ENCODE peak calls at places on chromosomes 7 and 10, in seven cellular contexts. T, Y, X, M, Q, O and E are unnamed samples.

GRCh38 chr7:37028909-37029440 is 304.7 kb upstream of the AOAH start:
- DNase-seq in Y (no peak), Q (no peak), M (no peak), O (no peak), T (no peak), X (no peak), E (no peak)

GRCh38 chr7:724298-724697 is 2.2 kb upstream of the DNAAF5 start:
- DNase-seq in T (no peak), Y (no peak), O (no peak), X (no peak), M (no peak), Q (no peak), E (no peak)

GRCh38 chr7:2905027-2905426 is 60.9 kb upstream of the GNA12 start:
- DNase-seq in X (no peak), O (no peak), T (no peak), M (no peak), Y (no peak), Q (no peak), E (no peak)

GRCh38 chr10:95430231-95430951 is 130.8 kb downstream of the SORBS1 start:
- DNase-seq in T (no peak), O (peak; percentile 86), X (no peak), Y (peak; percentile 65), Q (peak; percentile 62), M (peak; percentile 75), E (peak; percentile 44)

GRCh38 chr10:61642073-61642637 is 20.6 kb upstream of the CABCOCO1 start:
- DNase-seq in M (no peak), O (no peak), T (no peak), Y (no peak), X (no peak), Q (no peak), E (no peak)

GRCh38 chr7:69129524-69129923 is 468.8 kb upstream of the AUTS2 start:
- DNase-seq in X (no peak), M (no peak), Q (no peak), O (no peak), T (no peak), Y (no peak), E (no peak)

GRCh38 chr7:2924866-2925840 is 81.0 kb upstream of the GNA12 start:
- DNase-seq in Q (no peak), M (no peak), X (no peak), Y (no peak), T (no peak), O (peak; percentile 51), E (no peak)

GRCh38 chr10:123790132-123790885 is 101.3 kb downstream of the CPXM2 start:
- DNase-seq in O (no peak), X (no peak), Y (no peak), M (no peak), T (no peak), Q (no peak), E (no peak)

GRCh38 chr7:98760201-98760651 is 109.6 kb downstream of the TMEM130 start:
- DNase-seq in T (peak; percentile 86), Y (no peak), Q (no peak), M (no peak), X (no peak), O (no peak), E (peak; percentile 80)

GRCh38 chr7:915291-916218 is 38.9 kb downstream of the ADAP1 start:
- DNase-seq in M (no peak), Q (no peak), Y (no peak), X (no peak), O (peak; percentile 52), T (no peak), E (no peak)

GRCh38 chr10:117743517-117743916 is 201.0 kb downstream of the EMX2 start:
- DNase-seq in Q (no peak), M (no peak), O (no peak), X (no peak), Y (no peak), T (no peak), E (no peak)

GRCh38 chr7:149736478-149737360 is 36.7 kb downstream of the ZNF467 start:
- DNase-seq in Y (no peak), T (no peak), X (no peak), O (peak; percentile 55), M (no peak), Q (no peak), E (no peak)

GRCh38 chr7:41316410-41316809 is 386.5 kb downstream of the INHBA start:
- DNase-seq in X (no peak), Q (no peak), M (no peak), Y (no peak), O (no peak), T (no peak), E (peak; percentile 15)

GRCh38 chr10:68526634-68527132 is 640 bp downstream of the SLC25A16 start:
- DNase-seq in O (no peak), T (no peak), X (no peak), Q (no peak), M (peak; percentile 33), Y (no peak), E (no peak)

GRCh38 chr7:30795161-30795943 is 24.1 kb downstream of the MINDY4 start:
- DNase-seq in M (peak; percentile 69), Y (no peak), O (no peak), Q (no peak), T (no peak), X (no peak), E (no peak)

GRCh38 chr10:124917168-124917938 is 24.6 kb upstream of the ZRANB1 start:
- DNase-seq in M (peak; percentile 3), Q (peak; percentile 39), X (peak; percentile 66), O (peak; percentile 81), Y (peak; percentile 41), T (peak; percentile 80), E (peak; percentile 57)

GRCh38 chr10:42958142-42958868 is 118.6 kb upstream of the RET start:
- DNase-seq in T (peak; percentile 43), Q (no peak), M (peak; percentile 15), X (no peak), O (peak; percentile 20), Y (peak; percentile 26), E (no peak)

GRCh38 chr7:5226921-5227785 is 37.1 kb downstream of the WIPI2 start:
- DNase-seq in T (no peak), X (no peak), M (no peak), Q (no peak), O (no peak), Y (no peak), E (no peak)

GRCh38 chr7:46317256-46317655 is 396.2 kb upstream of the IGFBP3 start:
- DNase-seq in T (no peak), O (no peak), Y (no peak), M (no peak), Q (no peak), X (no peak), E (no peak)

GRCh38 chr7:150448789-150449147 is 1.7 kb upstream of the GIMAP8 start:
- DNase-seq in X (peak; percentile 63), T (no peak), Y (peak; percentile 82), Q (peak; percentile 54), M (peak; percentile 75), O (peak; percentile 80), E (no peak)

GRCh38 chr10:96765406-96766240 is 45.3 kb upstream of the PIK3AP1 start:
- DNase-seq in T (no peak), Q (peak; percentile 47), M (peak; percentile 66), X (no peak), Y (peak; percentile 77), O (peak; percentile 74), E (peak; percentile 55)

DNA sequence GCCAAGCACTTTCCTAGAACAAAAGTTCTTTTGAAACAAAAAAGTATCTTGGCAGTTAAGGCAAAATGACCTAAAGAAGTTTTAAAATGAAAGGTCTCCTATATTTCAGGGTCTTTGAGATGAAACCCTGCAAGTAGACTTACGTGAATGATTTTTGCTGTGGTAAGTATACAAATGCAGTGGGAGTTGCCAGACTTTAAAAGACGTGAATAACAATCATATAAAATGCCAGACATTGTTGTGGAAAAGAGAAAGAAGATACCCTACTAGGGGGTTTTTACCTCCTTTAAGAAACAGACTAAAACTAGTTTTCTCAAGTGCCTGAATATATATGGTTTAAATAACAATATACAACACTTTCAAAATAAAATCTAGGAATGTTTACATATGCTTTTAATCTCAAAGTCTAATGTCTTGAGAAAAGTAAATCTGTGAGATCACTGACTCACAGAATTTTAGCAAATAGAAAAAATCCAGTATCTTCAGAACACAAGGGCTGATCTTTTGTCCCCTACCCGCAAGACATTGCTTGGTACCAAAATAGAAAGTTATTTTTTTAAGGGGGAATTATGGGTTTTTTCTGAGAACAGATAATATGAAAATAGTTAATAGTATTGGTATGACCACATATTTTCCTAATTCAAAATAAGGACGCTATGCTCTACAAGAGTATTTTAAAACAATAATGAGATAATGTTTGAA is 29.5 kb downstream of the LRRC17 start:
- DNase-seq in O (no peak), M (no peak), Y (no peak), Q (no peak), X (no peak), T (no peak), E (no peak)
- H3K27ac ChIP-seq in O (no peak overlapping the region), M (no peak overlapping the region), Y (peak overlapping the region; percentile 26), Q (no peak overlapping the region), X (peak overlapping the region; percentile 50), T (peak overlapping the region; percentile 3), E (no peak overlapping the region)

GRCh38 chr10:99329891-99330674 is 927 bp downstream of the CNNM1 start:
- DNase-seq in T (no peak), Q (peak; percentile 17), O (peak; percentile 69), X (no peak), Y (peak; percentile 48), M (peak; percentile 16), E (no peak)

GRCh38 chr10:99331207-99331803 is 2.1 kb downstream of the CNNM1 start:
- DNase-seq in Y (no peak), Q (no peak), M (peak; percentile 54), O (no peak), X (no peak), T (no peak), E (no peak)

GRCh38 chr10:99330675-99330924 is 1.4 kb downstream of the CNNM1 start:
- DNase-seq in Q (no peak), T (no peak), O (no peak), M (no peak), X (no peak), Y (no peak), E (no peak)

GRCh38 chr10:99329238-99329890 is at the start of gene CNNM1:
- DNase-seq in O (peak; percentile 74), M (peak; percentile 45), Y (no peak), T (no peak), Q (peak; percentile 23), X (no peak), E (peak; percentile 18)

GRCh38 chr10:99328579-99329237 is 448 bp upstream of the CNNM1 start:
- DNase-seq in O (peak; percentile 67), Y (no peak), Q (peak; percentile 11), M (peak; percentile 54), T (no peak), X (no peak), E (no peak)
- H3K4me3 ChIP-seq in O (peak overlapping the region; percentile 58), Y (peak overlapping the region; percentile 74), Q (peak overlapping the region; percentile 47), M (peak overlapping the region; percentile 74), T (peak overlapping the region; percentile 74), X (peak overlapping the region; percentile 63), E (peak overlapping the region; percentile 29)

DNA sequence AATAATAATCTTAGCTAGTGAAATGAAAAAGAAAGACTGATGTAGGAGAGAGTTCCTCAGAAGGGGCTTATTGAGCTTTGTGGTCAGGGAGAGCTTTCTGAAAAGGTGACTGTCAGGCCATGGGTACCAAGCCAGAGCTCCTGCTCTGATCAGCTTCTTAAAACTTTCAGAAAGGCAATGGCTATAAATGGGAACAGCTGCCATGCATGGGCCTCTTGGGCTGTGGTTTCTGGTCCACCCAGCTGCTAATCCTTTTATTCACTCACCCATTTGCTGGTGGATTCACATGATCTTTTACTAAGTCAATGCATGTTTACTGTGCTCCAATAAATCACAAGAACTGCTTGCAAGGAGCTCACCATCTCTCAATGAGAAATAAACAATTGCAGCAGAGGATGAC is 60.1 kb upstream of the ZPBP start:
- DNase-seq in O (no peak), M (no peak), T (no peak), X (no peak), Y (no peak), Q (no peak), E (no peak)
- H3K27ac ChIP-seq in O (no peak overlapping the region), M (no peak overlapping the region), T (no peak overlapping the region), X (no peak overlapping the region), Y (no peak overlapping the region), Q (no peak overlapping the region), E (no peak overlapping the region)

GRCh38 chr10:24902400-24902728 is 50.0 kb downstream of the PRTFDC1 start:
- DNase-seq in X (no peak), O (no peak), Y (no peak), M (no peak), Q (no peak), T (no peak), E (no peak)
- H3K4me3 ChIP-seq in X (no peak overlapping the region), O (no peak overlapping the region), Y (no peak overlapping the region), M (no peak overlapping the region), Q (no peak overlapping the region), T (no peak overlapping the region), E (no peak overlapping the region)